ENCODE peak calls at places on chromosomes 3 and 15, in nine cellular contexts. One of them, this sample, is unnamed.
A peak's percentile ranks its signal among the peaks of the same experiment; 100 is the strongest.

GRCh38 chr3:134655706-134656105 is 4.9 kb upstream of the KY start:
- DNase-seq in lower leg skin: no peak
- DNase-seq in IMR-90: no peak
- DNase-seq in ovary: no peak
- DNase-seq in suprapubic skin: no peak
- DNase-seq in A549: no peak
- DNase-seq in upper lobe of left lung: no peak
- DNase-seq in NB4: no peak
- DNase-seq in tibial nerve: no peak
- DNase-seq in this sample: no peak

GRCh38 chr3:114308830-114309229 is 15.0 kb downstream of the TIGIT start:
- DNase-seq in lower leg skin: no peak
- DNase-seq in IMR-90: no peak
- DNase-seq in ovary: no peak
- DNase-seq in suprapubic skin: no peak
- DNase-seq in A549: no peak
- DNase-seq in upper lobe of left lung: no peak
- DNase-seq in NB4: no peak
- DNase-seq in tibial nerve: no peak
- DNase-seq in this sample: no peak

GRCh38 chr15:31359722-31360111 is 33.1 kb downstream of the KLF13 start:
- DNase-seq in lower leg skin: no peak
- DNase-seq in IMR-90: no peak
- DNase-seq in ovary: no peak
- DNase-seq in suprapubic skin: no peak
- DNase-seq in A549: no peak
- DNase-seq in upper lobe of left lung: no peak
- DNase-seq in NB4: no peak
- DNase-seq in tibial nerve: no peak
- DNase-seq in this sample: peak; percentile 63

GRCh38 chr3:8571256-8571655 is 69.6 kb downstream of the LMCD1 start:
- DNase-seq in lower leg skin: no peak
- DNase-seq in IMR-90: no peak
- DNase-seq in ovary: no peak
- DNase-seq in suprapubic skin: no peak
- DNase-seq in A549: no peak
- DNase-seq in upper lobe of left lung: no peak
- DNase-seq in NB4: peak; percentile 6
- DNase-seq in tibial nerve: no peak
- DNase-seq in this sample: no peak

GRCh38 chr15:53739651-53740050 is 19.8 kb downstream of the WDR72 start:
- DNase-seq in lower leg skin: no peak
- DNase-seq in IMR-90: no peak
- DNase-seq in ovary: no peak
- DNase-seq in suprapubic skin: no peak
- DNase-seq in A549: no peak
- DNase-seq in upper lobe of left lung: no peak
- DNase-seq in NB4: no peak
- DNase-seq in tibial nerve: no peak
- DNase-seq in this sample: no peak

GRCh38 chr3:100023150-100023549 is 91.2 kb downstream of the FILIP1L start:
- DNase-seq in lower leg skin: no peak
- DNase-seq in IMR-90: peak; percentile 14
- DNase-seq in ovary: no peak
- DNase-seq in suprapubic skin: no peak
- DNase-seq in A549: no peak
- DNase-seq in upper lobe of left lung: no peak
- DNase-seq in NB4: no peak
- DNase-seq in tibial nerve: no peak
- DNase-seq in this sample: no peak

GRCh38 chr15:57610130-57610529 is 18.4 kb downstream of the MYZAP start:
- DNase-seq in lower leg skin: peak; percentile 85
- DNase-seq in IMR-90: peak; percentile 50
- DNase-seq in ovary: peak; percentile 69
- DNase-seq in suprapubic skin: no peak
- DNase-seq in A549: peak; percentile 72
- DNase-seq in upper lobe of left lung: no peak
- DNase-seq in NB4: peak; percentile 73
- DNase-seq in tibial nerve: no peak
- DNase-seq in this sample: no peak

GRCh38 chr3:15520185-15520584 is 1.3 kb downstream of the COLQ start:
- DNase-seq in lower leg skin: no peak
- DNase-seq in IMR-90: no peak
- DNase-seq in ovary: no peak
- DNase-seq in suprapubic skin: no peak
- DNase-seq in A549: no peak
- DNase-seq in upper lobe of left lung: no peak
- DNase-seq in NB4: peak; percentile 42
- DNase-seq in tibial nerve: no peak
- DNase-seq in this sample: peak; percentile 52

GRCh38 chr3:132464066-132464465 is 46.8 kb downstream of the DNAJC13 start:
- DNase-seq in lower leg skin: no peak
- DNase-seq in IMR-90: peak; percentile 78
- DNase-seq in ovary: no peak
- DNase-seq in suprapubic skin: no peak
- DNase-seq in A549: no peak
- DNase-seq in upper lobe of left lung: no peak
- DNase-seq in NB4: no peak
- DNase-seq in tibial nerve: no peak
- DNase-seq in this sample: no peak

GRCh38 chr15:87416591-87417257 is 839.8 kb downstream of the NTRK3 start:
- DNase-seq in lower leg skin: no peak
- DNase-seq in IMR-90: no peak
- DNase-seq in ovary: no peak
- DNase-seq in suprapubic skin: no peak
- DNase-seq in A549: no peak
- DNase-seq in upper lobe of left lung: no peak
- DNase-seq in NB4: no peak
- DNase-seq in tibial nerve: no peak
- DNase-seq in this sample: no peak

GRCh38 chr15:39746176-39746575 is 36.5 kb downstream of the FSIP1 start:
- DNase-seq in lower leg skin: no peak
- DNase-seq in IMR-90: peak; percentile 23
- DNase-seq in ovary: no peak
- DNase-seq in suprapubic skin: no peak
- DNase-seq in A549: no peak
- DNase-seq in upper lobe of left lung: no peak
- DNase-seq in NB4: no peak
- DNase-seq in tibial nerve: no peak
- DNase-seq in this sample: no peak

GRCh38 chr3:24156466-24156865 is 211.4 kb downstream of the NR1D2 start:
- DNase-seq in lower leg skin: no peak
- DNase-seq in IMR-90: peak; percentile 41
- DNase-seq in ovary: no peak
- DNase-seq in suprapubic skin: no peak
- DNase-seq in A549: peak; percentile 72
- DNase-seq in upper lobe of left lung: no peak
- DNase-seq in NB4: peak; percentile 50
- DNase-seq in tibial nerve: no peak
- DNase-seq in this sample: peak; percentile 49

GRCh38 chr3:98012974-98013373 is 22.1 kb downstream of the GABRR3 start:
- DNase-seq in lower leg skin: no peak
- DNase-seq in IMR-90: peak; percentile 60
- DNase-seq in ovary: no peak
- DNase-seq in suprapubic skin: no peak
- DNase-seq in A549: peak; percentile 53
- DNase-seq in upper lobe of left lung: no peak
- DNase-seq in NB4: no peak
- DNase-seq in tibial nerve: no peak
- DNase-seq in this sample: no peak

GRCh38 chr3:25444273-25444672 is 16.2 kb downstream of the RARB start:
- DNase-seq in lower leg skin: no peak
- DNase-seq in IMR-90: no peak
- DNase-seq in ovary: no peak
- DNase-seq in suprapubic skin: no peak
- DNase-seq in A549: no peak
- DNase-seq in upper lobe of left lung: no peak
- DNase-seq in NB4: no peak
- DNase-seq in tibial nerve: no peak
- DNase-seq in this sample: no peak

GRCh38 chr3:182046365-182046764 is 334.6 kb downstream of the SOX2 start:
- DNase-seq in lower leg skin: peak; percentile 79
- DNase-seq in IMR-90: no peak
- DNase-seq in ovary: no peak
- DNase-seq in suprapubic skin: peak; percentile 53
- DNase-seq in A549: no peak
- DNase-seq in upper lobe of left lung: peak; percentile 48
- DNase-seq in NB4: no peak
- DNase-seq in tibial nerve: no peak
- DNase-seq in this sample: no peak

GRCh38 chr3:111438283-111438682 is 103.7 kb upstream of the CD96 start:
- DNase-seq in lower leg skin: no peak
- DNase-seq in IMR-90: no peak
- DNase-seq in ovary: no peak
- DNase-seq in suprapubic skin: no peak
- DNase-seq in A549: no peak
- DNase-seq in upper lobe of left lung: no peak
- DNase-seq in NB4: no peak
- DNase-seq in tibial nerve: no peak
- DNase-seq in this sample: no peak

GRCh38 chr15:61364871-61365270 is 135.8 kb upstream of the RORA start:
- DNase-seq in lower leg skin: no peak
- DNase-seq in IMR-90: no peak
- DNase-seq in ovary: no peak
- DNase-seq in suprapubic skin: no peak
- DNase-seq in A549: no peak
- DNase-seq in upper lobe of left lung: peak; percentile 46
- DNase-seq in NB4: no peak
- DNase-seq in tibial nerve: no peak
- DNase-seq in this sample: no peak
- TF ChIP-seq POLR2A in lower leg skin: no peak
- TF ChIP-seq POLR2A in IMR-90: no peak
- TF ChIP-seq POLR2A in ovary: no peak
- TF ChIP-seq POLR2A in suprapubic skin: no peak
- TF ChIP-seq POLR2A in A549: no peak
- TF ChIP-seq POLR2A in upper lobe of left lung: no peak
- TF ChIP-seq POLR2A in NB4: no peak
- TF ChIP-seq POLR2A in tibial nerve: no peak
- TF ChIP-seq POLR2A in this sample: no peak

GRCh38 chr15:70094690-70095311 is 2.9 kb downstream of the TLE3 start:
- DNase-seq in lower leg skin: no peak
- DNase-seq in IMR-90: no peak
- DNase-seq in ovary: no peak
- DNase-seq in suprapubic skin: no peak
- DNase-seq in A549: no peak
- DNase-seq in upper lobe of left lung: no peak
- DNase-seq in NB4: peak; percentile 59
- DNase-seq in tibial nerve: no peak
- DNase-seq in this sample: no peak
- TF ChIP-seq POLR2A in lower leg skin: no peak
- TF ChIP-seq POLR2A in IMR-90: no peak
- TF ChIP-seq POLR2A in ovary: no peak
- TF ChIP-seq POLR2A in suprapubic skin: no peak
- TF ChIP-seq POLR2A in A549: no peak
- TF ChIP-seq POLR2A in upper lobe of left lung: peak; percentile 14
- TF ChIP-seq POLR2A in NB4: no peak
- TF ChIP-seq POLR2A in tibial nerve: no peak
- TF ChIP-seq POLR2A in this sample: no peak

GRCh38 chr15:34038404-34039179 is 412 bp downstream of the AVEN start:
- DNase-seq in lower leg skin: peak; percentile 93
- DNase-seq in IMR-90: peak; percentile 70
- DNase-seq in ovary: peak; percentile 86
- DNase-seq in suprapubic skin: peak; percentile 80
- DNase-seq in A549: peak; percentile 86
- DNase-seq in upper lobe of left lung: peak; percentile 96
- DNase-seq in NB4: peak; percentile 88
- DNase-seq in tibial nerve: peak; percentile 47
- DNase-seq in this sample: peak; percentile 88
- TF ChIP-seq POLR2A in lower leg skin: no peak
- TF ChIP-seq POLR2A in IMR-90: peak; percentile 81
- TF ChIP-seq POLR2A in ovary: peak; percentile 56
- TF ChIP-seq POLR2A in suprapubic skin: peak; percentile 37
- TF ChIP-seq POLR2A in A549: peak; percentile 95
- TF ChIP-seq POLR2A in upper lobe of left lung: peak; percentile 67
- TF ChIP-seq POLR2A in NB4: peak; percentile 92
- TF ChIP-seq POLR2A in tibial nerve: peak; percentile 56
- TF ChIP-seq POLR2A in this sample: peak; percentile 86

GRCh38 chr15:95323798-95324197 is 1006.7 kb upstream of the NR2F2 start:
- DNase-seq in lower leg skin: no peak
- DNase-seq in IMR-90: no peak
- DNase-seq in ovary: no peak
- DNase-seq in suprapubic skin: no peak
- DNase-seq in A549: no peak
- DNase-seq in upper lobe of left lung: no peak
- DNase-seq in NB4: no peak
- DNase-seq in tibial nerve: no peak
- DNase-seq in this sample: no peak

GRCh38 chr15:95324596-95325135 is 1005.8 kb upstream of the NR2F2 start:
- DNase-seq in lower leg skin: no peak
- DNase-seq in IMR-90: no peak
- DNase-seq in ovary: no peak
- DNase-seq in suprapubic skin: no peak
- DNase-seq in A549: no peak
- DNase-seq in upper lobe of left lung: no peak
- DNase-seq in NB4: no peak
- DNase-seq in tibial nerve: no peak
- DNase-seq in this sample: no peak

GRCh38 chr15:95327661-95328060 is 1002.8 kb upstream of the NR2F2 start:
- DNase-seq in lower leg skin: no peak
- DNase-seq in IMR-90: no peak
- DNase-seq in ovary: peak; percentile 65
- DNase-seq in suprapubic skin: no peak
- DNase-seq in A549: no peak
- DNase-seq in upper lobe of left lung: no peak
- DNase-seq in NB4: no peak
- DNase-seq in tibial nerve: no peak
- DNase-seq in this sample: no peak

GRCh38 chr15:95326689-95327525 is 1003.6 kb upstream of the NR2F2 start:
- DNase-seq in lower leg skin: no peak
- DNase-seq in IMR-90: no peak
- DNase-seq in ovary: peak; percentile 82
- DNase-seq in suprapubic skin: no peak
- DNase-seq in A549: no peak
- DNase-seq in upper lobe of left lung: peak; percentile 78
- DNase-seq in NB4: no peak
- DNase-seq in tibial nerve: peak; percentile 50
- DNase-seq in this sample: no peak

DNA sequence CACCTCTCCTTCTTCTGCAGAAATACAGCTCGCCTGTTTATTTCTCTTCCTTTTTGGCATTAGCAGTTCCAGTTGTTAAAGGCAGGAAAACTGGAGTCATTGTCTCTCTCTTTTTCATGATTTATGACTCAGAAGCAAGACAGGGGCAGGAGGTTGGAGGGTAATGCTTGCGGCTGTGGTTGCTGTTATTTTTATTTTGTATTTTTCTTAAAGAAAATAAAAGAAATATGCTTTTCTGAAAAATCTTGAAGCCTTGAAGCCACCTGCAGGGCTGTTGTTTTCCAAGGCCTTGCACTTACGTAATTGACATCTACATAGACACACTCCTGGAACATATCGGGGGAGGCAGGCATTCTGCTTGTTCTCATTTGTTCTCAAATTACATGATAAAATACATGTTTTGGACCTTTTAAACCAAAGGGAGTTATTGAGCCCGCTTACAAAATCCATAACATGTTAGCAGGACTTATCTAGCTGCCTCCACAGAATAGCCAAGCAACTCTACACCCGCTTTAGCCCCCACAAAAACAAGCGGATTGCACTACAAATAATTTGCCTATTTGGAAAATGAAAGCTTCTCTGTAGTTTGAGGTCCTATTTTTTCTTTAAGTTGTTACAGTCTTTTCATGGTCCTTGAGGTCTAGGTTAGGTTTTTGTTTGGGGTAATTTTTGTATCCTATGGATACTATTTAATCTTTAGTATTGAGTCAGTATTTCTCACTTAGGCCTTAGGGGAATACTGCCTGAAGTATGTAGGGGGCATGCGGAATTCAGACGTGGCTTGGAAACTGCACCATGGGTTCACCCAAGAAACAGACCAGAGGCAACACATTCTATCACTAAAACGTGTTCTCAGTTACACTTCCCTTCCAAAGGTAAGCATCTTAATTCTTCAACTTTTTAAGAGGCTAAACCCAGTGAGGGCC is 1004.5 kb upstream of the NR2F2 start:
- DNase-seq in lower leg skin: no peak
- DNase-seq in IMR-90: no peak
- DNase-seq in ovary: peak; percentile 66
- DNase-seq in suprapubic skin: no peak
- DNase-seq in A549: no peak
- DNase-seq in upper lobe of left lung: no peak
- DNase-seq in NB4: no peak
- DNase-seq in tibial nerve: peak; percentile 39
- DNase-seq in this sample: no peak
- TF ChIP-seq POLR2A in lower leg skin: no peak
- TF ChIP-seq POLR2A in IMR-90: no peak
- TF ChIP-seq POLR2A in ovary: peak; percentile 64
- TF ChIP-seq POLR2A in suprapubic skin: no peak
- TF ChIP-seq POLR2A in A549: no peak
- TF ChIP-seq POLR2A in upper lobe of left lung: no peak
- TF ChIP-seq POLR2A in NB4: no peak
- TF ChIP-seq POLR2A in tibial nerve: peak; percentile 54
- TF ChIP-seq POLR2A in this sample: no peak

This sample was measured in erythroblast.